ENCODE peak calls at places on chromosomes 11 and 22, in four cellular contexts. B is cardiac muscle cell, E is thoracic aorta, I is suprapubic skin. R is an unnamed sample.
A peak's percentile ranks its signal among the peaks of the same experiment; 100 is the strongest.

GRCh38 chr11:3156661-3157311 is 8.3 kb downstream of the OSBPL5 start:
- DNase-seq in I (no peak), E (no peak), B (no peak), R (no peak)

GRCh38 chr11:2867722-2868548 is 17.6 kb downstream of the CDKN1C start:
- DNase-seq in I (no peak), E (no peak), B (no peak), R (no peak)

GRCh38 chr22:26174280-26174679 is 5.0 kb downstream of the SEZ6L start:
- DNase-seq in I (peak; percentile 62), E (no peak), B (no peak), R (no peak)

GRCh38 chr11:67464411-67465189 is 4.5 kb downstream of the TMEM134 start:
- DNase-seq in I (peak; percentile 96), B (peak; percentile 75), E (peak; percentile 45), R (no peak)

GRCh38 chr22:37623075-37624016 is 14.7 kb downstream of the GGA1 start:
- DNase-seq in I (no peak), E (no peak), B (peak; percentile 68), R (no peak)

GRCh38 chr11:130102457-130103249 is 33.0 kb downstream of the APLP2 start:
- DNase-seq in I (no peak), B (peak; percentile 11), E (no peak), R (no peak)

GRCh38 chr11:32109138-32109537 is 18.3 kb downstream of the RCN1 start:
- DNase-seq in B (no peak), E (no peak), I (no peak), R (no peak)

GRCh38 chr22:36369922-36370781 is 17.6 kb downstream of the MYH9 start:
- DNase-seq in B (peak; percentile 64), E (no peak), I (no peak), R (no peak)

GRCh38 chr22:46842606-46843005 is 80.2 kb downstream of the TBC1D22A start:
- DNase-seq in E (no peak), B (no peak), I (no peak), R (peak; percentile 83)

GRCh38 chr11:79088967-79089366 is 351.9 kb downstream of the TENM4 start:
- DNase-seq in B (no peak), E (no peak), I (no peak), R (no peak)

GRCh38 chr11:100774859-100775258 is 87.8 kb downstream of the ARHGAP42 start:
- DNase-seq in E (no peak), B (no peak), I (no peak), R (no peak)

GRCh38 chr22:19772422-19772672 is 11.8 kb downstream of the TBX1 start:
- DNase-seq in B (no peak), E (no peak), I (no peak), R (no peak)

GRCh38 chr11:2330696-2331095 is 28.9 kb downstream of the TSPAN32 start:
- DNase-seq in E (no peak), B (no peak), I (peak; percentile 38), R (no peak)

GRCh38 chr11:2766166-2766565 is 66.4 kb upstream of the KCNQ1OT1 start:
- DNase-seq in I (peak; percentile 44), B (no peak), E (no peak), R (peak; percentile 64)

GRCh38 chr11:19359425-19360000 is 118.8 kb upstream of the E2F8 start:
- DNase-seq in B (no peak), I (no peak), E (no peak), R (no peak)

GRCh38 chr11:34897171-34897870 is 18.9 kb downstream of the APIP start:
- DNase-seq in B (no peak), E (no peak), I (no peak), R (no peak)

GRCh38 chr11:2300290-2300935 is 1.3 kb downstream of the C11orf21 start:
- DNase-seq in B (no peak), E (no peak), I (peak; percentile 79), R (peak; percentile 83)

GRCh38 chr22:22886546-22886945 is 1.1 kb upstream of the IGLL5 start:
- DNase-seq in B (no peak), I (peak; percentile 28), E (no peak), R (no peak)

GRCh38 chr11:94473177-94473799 is 20.4 kb downstream of the MRE11 start:
- DNase-seq in I (no peak), E (no peak), B (peak; percentile 33), R (no peak)

GRCh38 chr11:111603633-111604130 is 1.4 kb downstream of the SIK2 start:
- DNase-seq in B (peak; percentile 25), I (no peak), E (no peak), R (no peak)

GRCh38 chr11:83033972-83034672 is 37.6 kb downstream of the RAB30 start:
- DNase-seq in I (no peak), E (no peak), B (peak; percentile 78), R (no peak)

GRCh38 chr22:24466831-24467249 is 28.3 kb upstream of the UPB1 start:
- DNase-seq in E (no peak), B (peak; percentile 89), I (no peak), R (no peak)

GRCh38 chr11:106156290-106156937 is 79.0 kb downstream of the AASDHPPT start:
- DNase-seq in B (peak; percentile 93), E (no peak), I (no peak), R (no peak)

GRCh38 chr11:4748435-4748834 is 21.3 kb downstream of the OR51F1 start:
- DNase-seq in I (no peak), B (peak; percentile 0), E (no peak), R (no peak)

GRCh38 chr22:17576475-17576874 is 13.2 kb downstream of the SLC25A18 start:
- DNase-seq in E (no peak), I (no peak), B (peak; percentile 90), R (no peak)

GRCh38 chr11:130243816-130244215 is 70.9 kb downstream of the ZBTB44 start:
- DNase-seq in B (no peak), E (no peak), I (no peak), R (no peak)

GRCh38 chr11:12771875-12772274 is 97.7 kb downstream of the TEAD1 start:
- DNase-seq in E (no peak), I (no peak), B (no peak), R (no peak)
- H3K4me1 ChIP-seq in E (peaks cover 27% of the 10 kb centered on the region), I (peaks cover 29% of the 10 kb centered on the region), B (peaks cover 32% of the 10 kb centered on the region), R (peaks cover 51% of the 10 kb centered on the region)

GRCh38 chr11:69702239-69702668 is 1.6 kb downstream of the FGF19 start:
- DNase-seq in I (no peak), E (no peak), B (no peak), R (no peak)

GRCh38 chr11:69702769-69703510 is 882 bp downstream of the FGF19 start:
- DNase-seq in E (no peak), B (no peak), I (no peak), R (no peak)

GRCh38 chr11:69705246-69705856 is 1.5 kb upstream of the FGF19 start:
- DNase-seq in E (no peak), B (no peak), I (no peak), R (no peak)

GRCh38 chr11:69704508-69705245 is 855 bp upstream of the FGF19 start:
- DNase-seq in E (no peak), B (peak; percentile 28), I (no peak), R (no peak)

GRCh38 chr11:69703711-69704507 is at the start of gene FGF19:
- DNase-seq in E (no peak), B (no peak), I (no peak), R (no peak)
- H3K4me3 ChIP-seq in E (peak within 1 kb of the TSS; percentile 44), B (peak within 1 kb of the TSS; percentile 15), I (peak within 1 kb of the TSS; percentile 22), R (peak within 1 kb of the TSS; percentile 11)

DNA sequence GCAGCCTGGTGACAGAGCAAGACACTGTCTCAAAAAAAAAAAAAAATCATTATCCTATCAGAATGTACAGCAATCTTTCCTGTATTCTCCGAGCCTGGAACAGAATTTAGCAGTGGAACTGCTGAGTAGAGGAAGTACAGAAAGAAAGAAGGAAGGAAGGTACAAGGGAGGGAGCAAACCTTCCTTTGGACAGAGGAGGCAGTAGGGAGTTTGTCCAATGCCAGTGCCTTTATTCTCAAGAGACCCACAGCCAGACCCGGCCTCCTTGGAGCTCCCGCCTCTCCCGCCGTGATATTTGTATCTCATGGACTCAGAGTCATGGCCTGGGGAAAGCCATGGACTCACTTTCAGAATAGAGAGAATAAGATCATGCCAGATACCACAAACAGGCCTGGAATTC is 37.7 kb upstream of the LRRC55 start:
- DNase-seq in E (no peak), B (no peak), I (no peak), R (no peak)
- TF ChIP-seq CTCF in E (no peak), B (no peak), I (no peak), R (no peak)

DNA sequence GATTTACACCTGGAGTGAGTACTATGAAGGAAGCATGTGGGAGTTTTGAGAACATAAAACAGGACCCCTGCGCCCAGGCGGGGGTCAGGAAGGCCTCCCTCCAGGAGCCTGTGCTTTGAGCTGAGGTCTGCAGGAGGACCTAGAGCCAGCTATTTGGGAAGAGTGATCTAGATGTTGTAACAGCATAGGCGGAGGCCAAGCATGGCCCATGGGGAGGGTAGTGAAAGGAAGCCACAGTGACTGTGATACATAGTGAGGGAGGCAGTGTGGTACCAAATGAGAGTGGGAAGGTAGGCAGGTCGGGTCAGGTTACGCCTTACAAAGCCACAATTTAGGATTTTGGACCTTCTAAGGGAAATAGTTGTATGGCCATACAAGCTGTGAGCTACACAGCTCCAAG is 147.5 kb downstream of the PARVA start:
- DNase-seq in E (no peak), I (no peak), B (no peak), R (no peak)
- H3K4me1 ChIP-seq in E (peaks cover 7% of the 10 kb centered on the region), I (no peaks in the 10 kb centered on the region), B (peaks cover 11% of the 10 kb centered on the region), R (peaks cover 21% of the 10 kb centered on the region)

DNA sequence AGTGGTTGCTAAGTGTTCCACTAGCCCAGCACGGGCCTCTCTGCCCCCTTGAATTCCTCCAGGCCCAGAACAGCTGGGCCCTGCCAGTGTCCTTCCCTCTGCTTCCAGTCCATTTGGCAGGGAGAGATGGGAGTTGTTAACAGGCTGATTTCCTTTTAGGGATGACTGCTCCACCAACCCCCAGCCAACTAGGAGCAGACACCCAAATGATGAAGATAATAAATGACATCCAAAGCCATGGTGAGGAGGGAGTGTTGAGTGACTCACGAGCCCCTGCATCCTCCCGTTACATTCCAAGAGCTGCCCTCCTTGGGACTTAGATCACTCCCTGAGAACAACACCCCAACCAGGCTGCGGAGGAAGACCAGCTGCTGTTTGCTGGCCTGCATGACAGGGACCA is 20.6 kb downstream of the PARVA start:
- DNase-seq in I (no peak), B (peak; percentile 96), E (no peak), R (no peak)
- H3K4me3 ChIP-seq in I (no peak overlapping the region), B (no peak overlapping the region), E (no peak overlapping the region), R (no peak overlapping the region)

DNA sequence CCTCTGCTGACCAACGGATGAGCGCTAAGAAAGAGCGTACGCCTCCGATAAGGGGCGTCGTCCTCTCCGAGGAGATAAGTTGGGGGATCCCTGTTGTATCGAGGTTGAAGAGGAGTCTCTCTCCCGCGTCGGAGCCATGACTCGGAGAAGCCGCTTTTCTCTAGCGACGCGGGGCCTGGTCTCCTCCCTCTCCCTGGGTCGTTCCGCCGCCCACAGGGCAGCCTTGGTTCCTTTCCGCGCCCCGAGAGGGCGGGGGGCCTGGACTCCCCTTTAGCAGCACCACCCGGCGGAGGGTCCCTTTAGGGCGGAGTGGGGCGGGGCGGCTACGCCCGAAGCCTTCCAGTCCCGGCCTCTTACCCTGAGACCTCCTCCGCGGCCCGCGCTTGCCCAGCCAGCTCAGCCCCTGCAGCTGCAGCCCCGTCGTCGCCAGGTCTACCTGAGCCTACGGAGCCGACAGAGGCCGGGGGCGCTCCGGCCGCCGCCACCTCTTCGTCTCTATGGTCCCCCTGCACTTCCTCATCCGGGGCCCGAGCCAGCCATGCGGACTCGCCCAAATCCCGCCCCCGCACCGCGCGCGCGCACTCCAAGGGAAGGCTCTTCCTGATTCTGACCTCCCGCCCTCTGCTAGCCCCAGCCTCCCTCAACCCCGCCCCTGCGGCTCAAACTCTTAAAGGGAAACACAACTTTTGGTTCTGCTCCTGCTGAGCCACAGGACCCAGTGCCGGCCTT is at the start of gene PRR14L:
- DNase-seq in E (peak; percentile 93), I (peak; percentile 99), B (peak; percentile 97), R (peak; percentile 98)
- TF ChIP-seq CTCF in E (no peak), I (no peak), B (peak; percentile 18), R (no peak)

GRCh38 chr11:37171451-37171850 is 573.4 kb upstream of the RAG2 start:
- DNase-seq in I (no peak), E (no peak), B (peak; percentile 58), R (no peak)
- H3K4me1 ChIP-seq in I (no peaks in the 10 kb centered on the region), E (no peaks in the 10 kb centered on the region), B (no peaks in the 10 kb centered on the region), R (no peaks in the 10 kb centered on the region)